ENCODE peak calls at places on chromosomes 13 and 19, in seven cellular contexts. J, W, Q, C, Z, P and K are unnamed samples.

GRCh38 chr13:38685974-38686571 is 804 bp upstream of the FREM2 start:
- DNase-seq in P (no peak), C (no peak), W (no peak), J (no peak), Q (peak; percentile 5), Z (no peak), K (no peak)

GRCh38 chr19:53870485-53870844 is 2.8 kb downstream of the MYADM start:
- DNase-seq in J (no peak), Z (peak; percentile 37), W (no peak), C (peak; percentile 4), Q (no peak), P (no peak), K (no peak)

GRCh38 chr19:31595521-31595920 is 246.3 kb upstream of the TSHZ3 start:
- DNase-seq in Q (no peak), P (no peak), Z (no peak), W (no peak), C (no peak), J (no peak), K (no peak)

GRCh38 chr13:56198350-56198749 is 942.4 kb upstream of the PRR20A start:
- DNase-seq in Z (no peak), Q (no peak), J (no peak), W (no peak), C (no peak), P (no peak), K (no peak)

GRCh38 chr13:44498969-44499368 is 77.2 kb downstream of the TSC22D1 start:
- DNase-seq in Z (no peak), J (no peak), Q (no peak), C (peak; percentile 7), W (no peak), P (no peak), K (peak; percentile 12)

GRCh38 chr19:16435238-16435911 is 36.4 kb downstream of the EPS15L1 start:
- DNase-seq in Q (peak; percentile 79), J (no peak), W (no peak), C (peak; percentile 94), P (peak; percentile 57), Z (peak; percentile 100), K (peak; percentile 89)

GRCh38 chr13:106390360-106390759 is 145.1 kb downstream of the EFNB2 start:
- DNase-seq in P (no peak), C (no peak), Z (no peak), J (no peak), W (no peak), Q (no peak), K (no peak)

GRCh38 chr13:86569974-86570373 is 770.8 kb upstream of the SLITRK6 start:
- DNase-seq in Z (no peak), P (no peak), Q (no peak), W (no peak), J (no peak), C (no peak), K (no peak)

GRCh38 chr19:811007-811434 is 10.7 kb downstream of the PLPPR3 start:
- DNase-seq in C (no peak), P (no peak), Z (no peak), Q (no peak), W (no peak), J (no peak), K (no peak)

GRCh38 chr13:20528451-20528850 is 2.8 kb upstream of the CRYL1 start:
- DNase-seq in P (no peak), J (no peak), W (no peak), Z (no peak), Q (no peak), C (no peak), K (no peak)

GRCh38 chr13:89238496-89238895 is 1567.3 kb downstream of the SLITRK5 start:
- DNase-seq in W (no peak), Z (no peak), J (no peak), C (no peak), P (no peak), Q (no peak), K (no peak)

GRCh38 chr19:46610413-46610775 is 9.3 kb downstream of the CALM3 start:
- DNase-seq in Q (no peak), Z (no peak), C (no peak), J (no peak), P (peak; percentile 6), W (no peak), K (no peak)

GRCh38 chr19:52689804-52690394 is 44.9 kb downstream of the ZNF611 start:
- DNase-seq in Q (no peak), J (peak; percentile 13), C (peak; percentile 26), Z (peak; percentile 9), W (peak; percentile 2), P (peak; percentile 46), K (peak; percentile 40)

GRCh38 chr13:111503376-111503775 is 182.9 kb downstream of the TEX29 start:
- DNase-seq in P (no peak), Z (no peak), J (no peak), W (no peak), Q (no peak), C (no peak), K (no peak)

GRCh38 chr13:28415994-28416411 is 78.9 kb downstream of the FLT1 start:
- DNase-seq in Z (no peak), Q (no peak), W (no peak), P (no peak), J (no peak), C (no peak), K (no peak)